ENCODE peak calls at places on chromosome 16, in four cellular contexts. E is HepG2, S is GM12878, U is K562. W is an unnamed sample.

GRCh38 chr16:19119564-19119963 is 5.8 kb downstream of the ITPRIPL2 start:
- DNase-seq in E (no peak), S (no peak), U (peak), W (no peak)

GRCh38 chr16:28112908-28113307 is 49.4 kb upstream of the GSG1L start:
- DNase-seq in E (no peak), S (no peak), U (no peak), W (no peak)

GRCh38 chr16:72818286-72818845 is 229.6 kb downstream of the ZFHX3 start:
- DNase-seq in E (no peak), S (no peak), U (no peak), W (no peak)

GRCh38 chr16:23508589-23509440 is 1.5 kb downstream of the GGA2 start:
- DNase-seq in E (no peak), S (no peak), U (peak), W (peak)

GRCh38 chr16:67942200-67942509 is 1.8 kb downstream of the LCAT start:
- DNase-seq in E (peak), S (no peak), U (peak), W (peak)

GRCh38 chr16:50198802-50199410 is 45.8 kb downstream of the TENT4B start:
- DNase-seq in E (peak), S (no peak), U (no peak), W (no peak)

GRCh38 chr16:78574571-78574970 is 475.1 kb downstream of the WWOX start:
- DNase-seq in E (no peak), S (no peak), U (no peak), W (no peak)

GRCh38 chr16:48629531-48629930 is 19.6 kb upstream of the N4BP1 start:
- DNase-seq in E (no peak), S (no peak), U (no peak), W (no peak)

GRCh38 chr16:785563-786535 is 2.3 kb downstream of the RPUSD1 start:
- DNase-seq in E (peak), S (no peak), U (peak), W (peak)

GRCh38 chr16:56691885-56692284 is 9.6 kb downstream of the MT1X start:
- DNase-seq in E (peak), S (no peak), U (no peak), W (no peak)

GRCh38 chr16:10579965-10580918 is at the start of gene EMP2:
- DNase-seq in E (peak), S (no peak), U (peak), W (peak)
- TF ChIP-seq BHLHE40 in E (peak), S (peak), U (no peak), W (no peak)

GRCh38 chr16:15690296-15690695 is 40.3 kb downstream of the NDE1 start:
- DNase-seq in E (no peak), S (no peak), U (no peak), W (no peak)
- TF ChIP-seq SP1 in E (no peak), S (no peak), U (no peak), W (no peak)

DNA sequence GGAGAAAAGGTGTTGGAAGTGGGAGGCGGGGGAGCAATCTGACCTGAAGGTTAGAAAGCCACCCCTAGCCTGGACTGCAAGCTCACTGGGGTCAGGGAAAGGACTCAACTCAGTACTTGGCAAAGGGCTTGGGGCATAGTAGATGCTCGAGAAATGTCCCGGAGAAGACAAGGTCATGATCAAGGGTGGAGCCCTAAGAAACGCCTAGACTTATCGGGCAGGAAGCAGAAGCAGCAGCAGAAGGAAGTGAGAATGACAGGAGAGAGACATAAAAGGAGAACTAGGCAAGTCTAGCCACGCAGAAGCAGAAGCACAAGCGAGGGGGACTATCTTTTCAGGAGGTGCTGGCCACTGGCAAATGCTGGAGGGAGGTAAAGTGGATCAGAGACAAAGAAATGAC is 10.2 kb downstream of the COTL1 start:
- DNase-seq in E (no peak), S (no peak), U (peak), W (no peak)
- TF ChIP-seq TARDBP in E (no peak), S (no peak), U (no peak), W (no peak)

GRCh38 chr16:51818342-51818944 is 667.4 kb upstream of the SALL1 start:
- DNase-seq in E (peak), S (no peak), U (no peak), W (peak)
- TF ChIP-seq BHLHE40 in E (no peak), S (no peak), U (no peak), W (no peak)

GRCh38 chr16:85733155-85733838 is 17.6 kb downstream of the C16orf74 start:
- DNase-seq in E (no peak), S (no peak), U (no peak), W (no peak)

GRCh38 chr16:85734311-85735017 is 16.4 kb downstream of the C16orf74 start:
- DNase-seq in E (no peak), S (no peak), U (no peak), W (no peak)

GRCh38 chr16:85735225-85735722 is 15.6 kb downstream of the C16orf74 start:
- DNase-seq in E (no peak), S (peak), U (no peak), W (no peak)

GRCh38 chr16:85735946-85736345 is 14.9 kb downstream of the C16orf74 start:
- DNase-seq in E (no peak), S (no peak), U (no peak), W (no peak)

GRCh38 chr16:85733839-85734170 is 17.1 kb downstream of the C16orf74 start:
- DNase-seq in E (no peak), S (no peak), U (peak), W (no peak)
- TF ChIP-seq SP1 in E (no peak), S (no peak), U (no peak), W (no peak)

GRCh38 chr16:17470871-17471744 is at the start of gene XYLT1:
- DNase-seq in E (no peak), S (no peak), U (peak), W (no peak)
- TF ChIP-seq TARDBP in E (no peak), S (no peak), U (no peak), W (no peak)

W was measured in HEK293T.